ENCODE peak calls at places on chromosomes 1 and 21, in eight cellular contexts. One of them, this sample, is unnamed.

GRCh38 chr1:79355073-79355472 is 348.5 kb upstream of the ADGRL4 start:
- DNase-seq in body of pancreas: no peak
- DNase-seq in cardiac muscle cell: no peak
- DNase-seq in suprapubic skin: no peak
- DNase-seq in OCI-LY7: no peak
- DNase-seq in CD4-positive, alpha-beta memory T cell: no peak
- DNase-seq in H9: no peak
- DNase-seq in mesendoderm: no peak
- DNase-seq in this sample: no peak

GRCh38 chr1:192485692-192486436 is 89.7 kb upstream of the RGS1 start:
- DNase-seq in H9: no peak
- DNase-seq in suprapubic skin: peak; percentile 71
- DNase-seq in CD4-positive, alpha-beta memory T cell: no peak
- DNase-seq in mesendoderm: no peak
- DNase-seq in OCI-LY7: no peak
- DNase-seq in cardiac muscle cell: no peak
- DNase-seq in body of pancreas: peak; percentile 94
- DNase-seq in this sample: no peak

GRCh38 chr1:170149971-170150370 is 4.2 kb downstream of the NTMT2 start:
- DNase-seq in H9: no peak
- DNase-seq in body of pancreas: no peak
- DNase-seq in cardiac muscle cell: no peak
- DNase-seq in mesendoderm: no peak
- DNase-seq in CD4-positive, alpha-beta memory T cell: no peak
- DNase-seq in OCI-LY7: no peak
- DNase-seq in suprapubic skin: no peak
- DNase-seq in this sample: no peak

GRCh38 chr1:12386130-12386529 is 156.3 kb downstream of the VPS13D start:
- DNase-seq in H9: no peak
- DNase-seq in OCI-LY7: peak; percentile 8
- DNase-seq in suprapubic skin: no peak
- DNase-seq in mesendoderm: no peak
- DNase-seq in body of pancreas: peak; percentile 41
- DNase-seq in cardiac muscle cell: no peak
- DNase-seq in CD4-positive, alpha-beta memory T cell: peak; percentile 30
- DNase-seq in this sample: no peak

GRCh38 chr1:156104065-156104810 is 10.3 kb upstream of the LMNA start:
- DNase-seq in H9: peak; percentile 69
- DNase-seq in CD4-positive, alpha-beta memory T cell: peak; percentile 78
- DNase-seq in cardiac muscle cell: peak; percentile 44
- DNase-seq in body of pancreas: peak; percentile 81
- DNase-seq in OCI-LY7: no peak
- DNase-seq in suprapubic skin: peak; percentile 97
- DNase-seq in mesendoderm: peak; percentile 92
- DNase-seq in this sample: no peak

GRCh38 chr1:59089922-59090457 is 206.9 kb upstream of the FGGY start:
- DNase-seq in mesendoderm: no peak
- DNase-seq in OCI-LY7: no peak
- DNase-seq in cardiac muscle cell: no peak
- DNase-seq in body of pancreas: no peak
- DNase-seq in H9: no peak
- DNase-seq in CD4-positive, alpha-beta memory T cell: no peak
- DNase-seq in suprapubic skin: no peak
- DNase-seq in this sample: no peak

GRCh38 chr1:116286541-116286971 is 86.5 kb upstream of the ATP1A1 start:
- DNase-seq in body of pancreas: no peak
- DNase-seq in cardiac muscle cell: no peak
- DNase-seq in mesendoderm: no peak
- DNase-seq in OCI-LY7: no peak
- DNase-seq in H9: no peak
- DNase-seq in suprapubic skin: no peak
- DNase-seq in CD4-positive, alpha-beta memory T cell: no peak
- DNase-seq in this sample: no peak

GRCh38 chr1:171438441-171438840 is 46.9 kb upstream of the PRRC2C start:
- DNase-seq in H9: no peak
- DNase-seq in suprapubic skin: peak; percentile 84
- DNase-seq in mesendoderm: no peak
- DNase-seq in body of pancreas: peak; percentile 15
- DNase-seq in OCI-LY7: no peak
- DNase-seq in cardiac muscle cell: no peak
- DNase-seq in CD4-positive, alpha-beta memory T cell: no peak
- DNase-seq in this sample: no peak

GRCh38 chr1:211698161-211699026 is 23.0 kb upstream of the NEK2 start:
- DNase-seq in body of pancreas: peak; percentile 90
- DNase-seq in suprapubic skin: peak; percentile 76
- DNase-seq in cardiac muscle cell: peak; percentile 83
- DNase-seq in H9: peak; percentile 88
- DNase-seq in mesendoderm: peak; percentile 82
- DNase-seq in CD4-positive, alpha-beta memory T cell: peak; percentile 81
- DNase-seq in OCI-LY7: peak; percentile 75
- DNase-seq in this sample: peak; percentile 90

GRCh38 chr1:63134501-63135173 is 187.7 kb upstream of the FOXD3 start:
- DNase-seq in cardiac muscle cell: no peak
- DNase-seq in OCI-LY7: no peak
- DNase-seq in mesendoderm: no peak
- DNase-seq in suprapubic skin: no peak
- DNase-seq in CD4-positive, alpha-beta memory T cell: no peak
- DNase-seq in H9: no peak
- DNase-seq in body of pancreas: no peak
- DNase-seq in this sample: no peak

GRCh38 chr1:44483089-44483488 is 78.0 kb downstream of the RNF220 start:
- DNase-seq in cardiac muscle cell: no peak
- DNase-seq in body of pancreas: no peak
- DNase-seq in CD4-positive, alpha-beta memory T cell: no peak
- DNase-seq in OCI-LY7: no peak
- DNase-seq in mesendoderm: no peak
- DNase-seq in H9: no peak
- DNase-seq in suprapubic skin: no peak
- DNase-seq in this sample: no peak

GRCh38 chr1:10818262-10819197 is 22.1 kb upstream of the CASZ1 start:
- DNase-seq in suprapubic skin: no peak
- DNase-seq in CD4-positive, alpha-beta memory T cell: no peak
- DNase-seq in cardiac muscle cell: no peak
- DNase-seq in H9: no peak
- DNase-seq in body of pancreas: no peak
- DNase-seq in OCI-LY7: no peak
- DNase-seq in mesendoderm: no peak
- DNase-seq in this sample: no peak

GRCh38 chr1:30984991-30985503 is 76.5 kb upstream of the SDC3 start:
- DNase-seq in mesendoderm: no peak
- DNase-seq in body of pancreas: no peak
- DNase-seq in cardiac muscle cell: no peak
- DNase-seq in OCI-LY7: no peak
- DNase-seq in H9: no peak
- DNase-seq in suprapubic skin: no peak
- DNase-seq in CD4-positive, alpha-beta memory T cell: no peak
- DNase-seq in this sample: no peak

GRCh38 chr1:234978397-234979291 is 150.0 kb downstream of the TOMM20 start:
- DNase-seq in suprapubic skin: peak; percentile 81
- DNase-seq in mesendoderm: no peak
- DNase-seq in H9: no peak
- DNase-seq in CD4-positive, alpha-beta memory T cell: peak; percentile 72
- DNase-seq in OCI-LY7: peak; percentile 94
- DNase-seq in cardiac muscle cell: no peak
- DNase-seq in body of pancreas: peak; percentile 60
- DNase-seq in this sample: peak; percentile 63

GRCh38 chr1:45326627-45327591 is at the start of gene HPDL:
- DNase-seq in H9: peak; percentile 94
- DNase-seq in body of pancreas: peak; percentile 66
- DNase-seq in cardiac muscle cell: peak; percentile 67
- DNase-seq in mesendoderm: peak; percentile 96
- DNase-seq in CD4-positive, alpha-beta memory T cell: peak; percentile 41
- DNase-seq in OCI-LY7: peak; percentile 84
- DNase-seq in suprapubic skin: peak; percentile 50
- DNase-seq in this sample: no peak

GRCh38 chr1:23370744-23371710 is 1.4 kb upstream of the ZNF436 start:
- DNase-seq in suprapubic skin: no peak
- DNase-seq in mesendoderm: peak; percentile 98
- DNase-seq in cardiac muscle cell: peak; percentile 73
- DNase-seq in H9: peak; percentile 82
- DNase-seq in body of pancreas: no peak
- DNase-seq in OCI-LY7: no peak
- DNase-seq in CD4-positive, alpha-beta memory T cell: no peak
- DNase-seq in this sample: no peak

GRCh38 chr21:14675774-14676530 is 129.8 kb upstream of the SAMSN1 start:
- DNase-seq in OCI-LY7: peak; percentile 90
- DNase-seq in mesendoderm: no peak
- DNase-seq in H9: no peak
- DNase-seq in cardiac muscle cell: no peak
- DNase-seq in CD4-positive, alpha-beta memory T cell: peak; percentile 63
- DNase-seq in body of pancreas: peak; percentile 12
- DNase-seq in suprapubic skin: no peak
- DNase-seq in this sample: no peak

GRCh38 chr1:180157576-180158057 is 2.9 kb downstream of the QSOX1 start:
- DNase-seq in cardiac muscle cell: no peak
- DNase-seq in OCI-LY7: no peak
- DNase-seq in CD4-positive, alpha-beta memory T cell: no peak
- DNase-seq in body of pancreas: peak; percentile 93
- DNase-seq in H9: no peak
- DNase-seq in suprapubic skin: no peak
- DNase-seq in mesendoderm: no peak
- DNase-seq in this sample: no peak

GRCh38 chr1:176567190-176567794 is 104.3 kb downstream of the PAPPA2 start:
- DNase-seq in CD4-positive, alpha-beta memory T cell: no peak
- DNase-seq in suprapubic skin: no peak
- DNase-seq in mesendoderm: no peak
- DNase-seq in cardiac muscle cell: no peak
- DNase-seq in body of pancreas: no peak
- DNase-seq in H9: no peak
- DNase-seq in OCI-LY7: no peak
- DNase-seq in this sample: no peak

GRCh38 chr1:35557118-35557610 is at the start of gene KIAA0319L:
- DNase-seq in CD4-positive, alpha-beta memory T cell: no peak
- DNase-seq in H9: peak; percentile 93
- DNase-seq in body of pancreas: peak; percentile 89
- DNase-seq in cardiac muscle cell: peak; percentile 87
- DNase-seq in mesendoderm: no peak
- DNase-seq in suprapubic skin: peak; percentile 93
- DNase-seq in OCI-LY7: no peak
- DNase-seq in this sample: peak; percentile 90
- H3K4me1 ChIP-seq in CD4-positive, alpha-beta memory T cell: peaks cover 52% of the 10 kb centered on the region
- H3K4me1 ChIP-seq in H9: peaks cover 6% of the 10 kb centered on the region
- H3K4me1 ChIP-seq in body of pancreas: peaks cover 73% of the 10 kb centered on the region
- H3K4me1 ChIP-seq in cardiac muscle cell: peaks cover 13% of the 10 kb centered on the region
- H3K4me1 ChIP-seq in mesendoderm: peaks cover 12% of the 10 kb centered on the region
- H3K4me1 ChIP-seq in suprapubic skin: peaks cover 74% of the 10 kb centered on the region
- H3K4me1 ChIP-seq in OCI-LY7: peaks cover 25% of the 10 kb centered on the region
- H3K4me1 ChIP-seq in this sample: peaks cover 37% of the 10 kb centered on the region

DNA sequence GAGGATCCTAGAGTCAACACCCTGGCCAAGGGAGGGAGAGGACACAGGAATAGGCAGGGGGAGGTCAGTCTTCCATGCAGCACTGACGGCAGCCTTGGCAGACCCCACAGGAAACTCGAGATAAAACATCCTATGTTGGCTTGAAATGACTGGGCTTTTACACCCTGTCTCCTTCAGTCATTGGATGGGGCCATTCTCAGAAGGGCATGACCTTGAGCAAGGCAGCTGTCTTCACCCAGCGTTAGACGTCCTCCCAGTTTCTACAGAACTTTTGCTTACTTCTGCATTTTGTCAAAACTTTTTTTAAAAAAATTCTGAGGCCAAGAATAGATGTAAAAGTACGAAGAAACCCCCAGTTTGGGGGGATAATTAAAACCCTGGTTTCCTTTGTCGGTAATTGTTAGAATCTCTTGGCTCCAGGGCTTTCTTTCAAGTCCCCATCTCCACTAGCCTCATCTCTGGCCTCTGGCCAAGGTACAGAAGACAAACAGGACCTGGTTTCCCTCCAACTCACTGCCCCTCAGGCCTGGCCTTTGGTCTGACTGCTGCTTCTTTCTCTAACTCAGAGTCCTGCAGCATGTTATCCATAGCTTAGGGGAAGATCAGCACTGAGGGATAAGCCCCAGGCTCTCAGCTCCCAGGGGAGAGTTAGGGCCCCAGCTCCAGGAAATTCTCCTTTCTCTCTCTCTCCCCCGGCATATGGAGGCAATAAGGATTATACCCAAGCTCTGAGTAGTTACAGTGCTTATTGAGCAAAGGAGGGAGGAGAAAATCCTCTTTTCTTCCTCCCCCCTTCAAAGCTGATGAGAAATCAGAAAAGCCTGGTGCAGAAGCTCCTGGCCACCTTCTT is 51.6 kb upstream of the KCND3 start:
- DNase-seq in cardiac muscle cell: no peak
- DNase-seq in CD4-positive, alpha-beta memory T cell: no peak
- DNase-seq in H9: no peak
- DNase-seq in body of pancreas: peak; percentile 3
- DNase-seq in OCI-LY7: no peak
- DNase-seq in suprapubic skin: no peak
- DNase-seq in mesendoderm: no peak
- DNase-seq in this sample: no peak
- H3K4me1 ChIP-seq in cardiac muscle cell: no peaks in the 10 kb centered on the region
- H3K4me1 ChIP-seq in CD4-positive, alpha-beta memory T cell: no peaks in the 10 kb centered on the region
- H3K4me1 ChIP-seq in H9: no peaks in the 10 kb centered on the region
- H3K4me1 ChIP-seq in body of pancreas: no peaks in the 10 kb centered on the region
- H3K4me1 ChIP-seq in OCI-LY7: no peaks in the 10 kb centered on the region
- H3K4me1 ChIP-seq in suprapubic skin: no peaks in the 10 kb centered on the region
- H3K4me1 ChIP-seq in mesendoderm: no peaks in the 10 kb centered on the region
- H3K4me1 ChIP-seq in this sample: no peaks in the 10 kb centered on the region

DNA sequence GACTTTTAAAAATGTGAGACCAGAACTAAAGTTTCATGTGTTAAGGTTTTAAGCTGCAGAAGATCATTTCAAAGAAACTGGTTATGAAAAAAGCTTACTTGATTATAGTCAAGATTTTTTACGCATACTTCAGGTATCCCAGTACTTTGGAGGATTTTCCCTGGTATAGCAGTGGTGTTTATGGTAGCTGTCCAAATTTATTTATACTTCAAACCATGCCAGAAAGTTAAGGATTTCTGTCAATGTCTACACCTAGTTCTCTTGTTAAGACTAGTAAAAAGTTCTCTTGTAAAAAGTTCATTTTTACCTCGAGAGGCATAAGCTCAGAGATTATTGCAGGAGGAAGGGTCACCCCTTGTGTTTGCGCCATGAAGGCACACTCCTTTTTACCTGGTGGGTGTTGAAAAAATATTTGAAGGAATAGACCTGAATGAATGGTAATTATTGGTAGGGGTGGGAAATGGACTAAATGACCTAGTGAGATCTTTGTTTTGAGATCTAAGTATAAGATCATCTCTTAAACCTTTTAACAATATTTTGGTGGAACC is 2.8 kb downstream of the DYRK1A start:
- DNase-seq in cardiac muscle cell: no peak
- DNase-seq in mesendoderm: no peak
- DNase-seq in H9: no peak
- DNase-seq in CD4-positive, alpha-beta memory T cell: no peak
- DNase-seq in body of pancreas: no peak
- DNase-seq in suprapubic skin: no peak
- DNase-seq in OCI-LY7: peak; percentile 15
- DNase-seq in this sample: no peak
- H3K4me1 ChIP-seq in cardiac muscle cell: peaks cover 24% of the 10 kb centered on the region
- H3K4me1 ChIP-seq in mesendoderm: peaks cover 2% of the 10 kb centered on the region
- H3K4me1 ChIP-seq in H9: no peaks in the 10 kb centered on the region
- H3K4me1 ChIP-seq in CD4-positive, alpha-beta memory T cell: peaks cover 68% of the 10 kb centered on the region
- H3K4me1 ChIP-seq in body of pancreas: peaks cover 62% of the 10 kb centered on the region
- H3K4me1 ChIP-seq in suprapubic skin: peaks cover 62% of the 10 kb centered on the region
- H3K4me1 ChIP-seq in OCI-LY7: peaks cover 59% of the 10 kb centered on the region
- H3K4me1 ChIP-seq in this sample: peaks cover 64% of the 10 kb centered on the region

DNA sequence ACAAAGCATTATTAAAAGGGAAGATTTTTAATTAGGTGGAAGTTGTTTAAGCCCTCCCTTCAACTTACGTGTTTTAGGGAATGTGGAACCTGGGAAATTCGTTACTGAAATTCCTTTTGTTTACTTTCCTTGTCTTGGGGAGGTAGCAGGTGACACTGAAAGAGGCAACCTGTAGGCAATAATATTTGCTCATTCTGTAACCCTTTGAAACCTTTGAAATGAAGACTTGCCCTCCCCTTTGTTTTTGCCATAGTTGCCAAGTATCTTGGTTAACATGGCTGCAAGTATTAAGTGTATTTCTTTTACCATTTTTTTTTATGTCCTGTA is 1.7 kb downstream of the MRPS6 start:
- DNase-seq in cardiac muscle cell: no peak
- DNase-seq in mesendoderm: no peak
- DNase-seq in H9: no peak
- DNase-seq in CD4-positive, alpha-beta memory T cell: no peak
- DNase-seq in body of pancreas: no peak
- DNase-seq in OCI-LY7: no peak
- DNase-seq in suprapubic skin: no peak
- DNase-seq in this sample: no peak
- H3K4me1 ChIP-seq in cardiac muscle cell: peaks cover 42% of the 10 kb centered on the region
- H3K4me1 ChIP-seq in mesendoderm: peaks cover 12% of the 10 kb centered on the region
- H3K4me1 ChIP-seq in H9: peaks cover 5% of the 10 kb centered on the region
- H3K4me1 ChIP-seq in CD4-positive, alpha-beta memory T cell: peaks cover 58% of the 10 kb centered on the region
- H3K4me1 ChIP-seq in body of pancreas: peaks cover 34% of the 10 kb centered on the region
- H3K4me1 ChIP-seq in OCI-LY7: peaks cover 47% of the 10 kb centered on the region
- H3K4me1 ChIP-seq in suprapubic skin: peaks cover 56% of the 10 kb centered on the region
- H3K4me1 ChIP-seq in this sample: peaks cover 54% of the 10 kb centered on the region

This sample was measured in Karpas-422.